ENCODE peak calls at places on chromosomes 4 and X, in five cellular contexts. L is SK-N-DZ; N is activated naive CD8-positive, alpha-beta T cell treated with anti-CD3 and anti-CD28 coated beads, Interleukin-2, amount 50 U/mL, for 24 hours; V is NCI-H1105; H is left cardiac atrium. R is an unnamed sample.

GRCh38 chr4:183499797-183500196 is 5.1 kb upstream of the ING2 start:
- DNase-seq in L (no peak), N (no peak), V (no peak), H (no peak), R (no peak)

GRCh38 chr4:183469936-183470335 is 25.5 kb downstream of the CDKN2AIP start:
- DNase-seq in L (no peak), N (no peak), V (no peak), H (no peak), R (no peak)

GRCh38 chrX:9278475-9279270 is 186.2 kb upstream of the TBL1X start:
- DNase-seq in L (no peak), N (no peak), V (no peak), H (no peak), R (no peak)

GRCh38 chrX:101685923-101686322 is 26.3 kb upstream of the ARMCX2 start:
- DNase-seq in L (no peak), N (no peak), V (no peak), H (no peak), R (no peak)

GRCh38 chrX:132146456-132146855 is 18.6 kb upstream of the FRMD7 start:
- DNase-seq in L (no peak), N (no peak), V (no peak), H (no peak), R (no peak)

GRCh38 chr4:20882500-20882899 is 182.2 kb downstream of the PACRGL start:
- DNase-seq in L (peak; percentile 39), N (no peak), V (no peak), H (no peak), R (no peak)

GRCh38 chr4:41212221-41213203 is 1.8 kb downstream of the APBB2 start:
- DNase-seq in L (peak; percentile 30), N (no peak), V (no peak), H (no peak), R (peak; percentile 22)

GRCh38 chr4:28350485-28350884 is 1489.8 kb downstream of the STIM2 start:
- DNase-seq in L (no peak), N (no peak), V (no peak), H (no peak), R (no peak)

GRCh38 chrX:50877310-50877709 is 33.2 kb upstream of the BMP15 start:
- DNase-seq in L (no peak), N (no peak), V (no peak), H (no peak), R (no peak)

GRCh38 chrX:134460861-134461218 is 875 bp downstream of the HPRT1 start:
- DNase-seq in L (peak; percentile 9), N (no peak), V (no peak), H (no peak), R (no peak)

GRCh38 chr4:152462047-152462446 is 73.8 kb downstream of the FBXW7 start:
- DNase-seq in L (no peak), N (no peak), V (no peak), H (no peak), R (no peak)

GRCh38 chrX:13473666-13474516 is 95.5 kb upstream of the EGFL6 start:
- DNase-seq in L (no peak), N (no peak), V (no peak), H (no peak), R (no peak)